ENCODE peak calls at places on chromosomes 5 and 9, in eight cellular contexts. T is HAP-1; X is activated T-cell treated with anti-CD3 and anti-CD28 coated beads for 24 hours; A is neuronal stem cell; B is CD8-positive, alpha-beta memory T cell; V is HFFc6; L is endothelial cell; S is caudate nucleus. M is an unnamed sample.

GRCh38 chr5:61089351-61089750 is 72.9 kb downstream of the SMIM15 start:
- DNase-seq in S (no peak), X (no peak), A (no peak), V (no peak), L (no peak), T (no peak), B (no peak), M (no peak)

GRCh38 chr5:143402464-143403356 is 776 bp downstream of the NR3C1 start:
- DNase-seq in X (no peak), V (peak), S (peak), B (peak), L (peak), T (peak), A (peak), M (peak)

GRCh38 chr5:151075698-151076331 is 5.0 kb downstream of the TNIP1 start:
- DNase-seq in T (no peak), A (no peak), X (no peak), V (peak), B (no peak), L (no peak), S (no peak), M (no peak)

GRCh38 chr5:6623941-6624340 is 8.9 kb downstream of the NSUN2 start:
- DNase-seq in X (no peak), T (no peak), V (no peak), S (no peak), A (no peak), L (no peak), B (no peak), M (no peak)

GRCh38 chr5:91119941-91120850 is 262.9 kb downstream of the ARRDC3 start:
- DNase-seq in A (no peak), L (no peak), S (no peak), T (no peak), V (no peak), X (no peak), B (no peak), M (no peak)

GRCh38 chr9:123225374-123225813 is 43.0 kb downstream of the STRBP start:
- DNase-seq in S (peak), T (peak), B (peak), A (peak), X (peak), V (peak), L (peak), M (peak)

GRCh38 chr5:103461223-103461622 is 101.4 kb downstream of the NUDT12 start:
- DNase-seq in V (peak), B (no peak), X (no peak), L (no peak), A (no peak), S (no peak), T (no peak), M (no peak)

GRCh38 chr9:103681435-103681834 is 412.7 kb upstream of the SMC2 start:
- DNase-seq in A (no peak), B (no peak), L (no peak), S (no peak), T (no peak), X (no peak), V (no peak), M (no peak)

GRCh38 chr5:116652196-116652729 is 77.6 kb upstream of the SEMA6A start:
- DNase-seq in V (no peak), A (peak), T (peak), B (no peak), L (no peak), X (no peak), S (peak), M (peak)

GRCh38 chr5:33146916-33147315 is 293.8 kb upstream of the TARS1 start:
- DNase-seq in V (peak), B (no peak), T (no peak), A (no peak), X (no peak), L (no peak), S (no peak), M (no peak)

GRCh38 chr9:135116371-135116770 is 28.9 kb downstream of the OLFM1 start:
- DNase-seq in A (no peak), X (no peak), V (no peak), B (no peak), L (no peak), S (no peak), T (no peak), M (no peak)

GRCh38 chr5:158970569-158971014 is 129.1 kb downstream of the EBF1 start:
- DNase-seq in L (no peak), X (no peak), V (no peak), S (no peak), A (no peak), B (no peak), T (no peak), M (no peak)

GRCh38 chr9:122888480-122888879 is 16.7 kb downstream of the RC3H2 start:
- DNase-seq in A (no peak), X (no peak), V (no peak), T (no peak), B (no peak), S (no peak), L (no peak), M (no peak)

GRCh38 chr9:91023741-91024140 is 222.1 kb downstream of the SYK start:
- DNase-seq in X (no peak), A (no peak), S (no peak), L (no peak), B (no peak), V (no peak), T (no peak), M (no peak)

GRCh38 chr5:14161825-14162556 is 18.8 kb downstream of the TRIO start:
- DNase-seq in B (no peak), X (no peak), A (no peak), T (no peak), L (no peak), S (no peak), V (no peak), M (no peak)

GRCh38 chr5:123881791-123882244 is 369.8 kb downstream of the CSNK1G3 start:
- DNase-seq in S (no peak), A (no peak), B (no peak), L (no peak), T (no peak), X (no peak), V (peak), M (no peak)

GRCh38 chr5:106875591-106876297 is 795.0 kb downstream of the EFNA5 start:
- DNase-seq in A (no peak), B (no peak), T (peak), L (peak), S (no peak), V (no peak), X (no peak), M (no peak)

GRCh38 chr9:6109571-6109970 is 94.1 kb upstream of the RANBP6 start:
- DNase-seq in L (no peak), S (no peak), T (no peak), B (no peak), V (no peak), X (no peak), A (no peak), M (no peak)

M was measured in putamen.